ENCODE peak calls at places on chromosomes 4 and X, in five cellular contexts. One of them, this sample, is unnamed.

GRCh38 chrX:13167444-13168207 is 123.2 kb upstream of the FAM9C start:
- DNase-seq in dorsolateral prefrontal cortex: no peak
- DNase-seq in upper lobe of right lung: no peak
- DNase-seq in CD4-positive, alpha-beta T cell: no peak
- DNase-seq in brain microvascular endothelial cell: no peak
- DNase-seq in this sample: no peak

GRCh38 chr4:48341776-48342558 is 638 bp downstream of the SLAIN2 start:
- DNase-seq in upper lobe of right lung: peak
- DNase-seq in brain microvascular endothelial cell: no peak
- DNase-seq in dorsolateral prefrontal cortex: peak
- DNase-seq in CD4-positive, alpha-beta T cell: peak
- DNase-seq in this sample: no peak

GRCh38 chr4:76639292-76639691 is 204.3 kb downstream of the SHROOM3 start:
- DNase-seq in brain microvascular endothelial cell: no peak
- DNase-seq in CD4-positive, alpha-beta T cell: no peak
- DNase-seq in upper lobe of right lung: no peak
- DNase-seq in dorsolateral prefrontal cortex: no peak
- DNase-seq in this sample: no peak

GRCh38 chr4:163558539-163559044 is 64.1 kb downstream of the TMA16 start:
- DNase-seq in CD4-positive, alpha-beta T cell: no peak
- DNase-seq in dorsolateral prefrontal cortex: no peak
- DNase-seq in brain microvascular endothelial cell: no peak
- DNase-seq in upper lobe of right lung: peak
- DNase-seq in this sample: no peak

GRCh38 chrX:66163849-66164401 is at the start of gene HEPH:
- DNase-seq in dorsolateral prefrontal cortex: no peak
- DNase-seq in CD4-positive, alpha-beta T cell: no peak
- DNase-seq in upper lobe of right lung: no peak
- DNase-seq in brain microvascular endothelial cell: no peak
- DNase-seq in this sample: no peak

GRCh38 chr4:15738877-15739276 is 36.0 kb downstream of the BST1 start:
- DNase-seq in upper lobe of right lung: no peak
- DNase-seq in CD4-positive, alpha-beta T cell: no peak
- DNase-seq in brain microvascular endothelial cell: no peak
- DNase-seq in dorsolateral prefrontal cortex: no peak
- DNase-seq in this sample: no peak

GRCh38 chr4:55675196-55675793 is 39.2 kb upstream of the NMU start:
- DNase-seq in CD4-positive, alpha-beta T cell: no peak
- DNase-seq in dorsolateral prefrontal cortex: no peak
- DNase-seq in upper lobe of right lung: no peak
- DNase-seq in brain microvascular endothelial cell: no peak
- DNase-seq in this sample: no peak

GRCh38 chr4:146520894-146521542 is 722 bp downstream of the SLC10A7 start:
- DNase-seq in upper lobe of right lung: no peak
- DNase-seq in brain microvascular endothelial cell: peak
- DNase-seq in CD4-positive, alpha-beta T cell: no peak
- DNase-seq in dorsolateral prefrontal cortex: no peak
- DNase-seq in this sample: no peak

GRCh38 chr4:176333076-176333475 is 13.3 kb downstream of the SPCS3 start:
- DNase-seq in upper lobe of right lung: no peak
- DNase-seq in brain microvascular endothelial cell: no peak
- DNase-seq in dorsolateral prefrontal cortex: no peak
- DNase-seq in CD4-positive, alpha-beta T cell: no peak
- DNase-seq in this sample: no peak

GRCh38 chr4:165909947-165910346 is 36.9 kb downstream of the TLL1 start:
- DNase-seq in CD4-positive, alpha-beta T cell: no peak
- DNase-seq in brain microvascular endothelial cell: no peak
- DNase-seq in dorsolateral prefrontal cortex: no peak
- DNase-seq in upper lobe of right lung: no peak
- DNase-seq in this sample: no peak

GRCh38 chr4:475962-476361 is 23.0 kb downstream of the ZNF721 start:
- DNase-seq in dorsolateral prefrontal cortex: no peak
- DNase-seq in upper lobe of right lung: no peak
- DNase-seq in brain microvascular endothelial cell: no peak
- DNase-seq in CD4-positive, alpha-beta T cell: no peak
- DNase-seq in this sample: no peak

GRCh38 chr4:142121448-142121847 is 485.1 kb downstream of the IL15 start:
- DNase-seq in dorsolateral prefrontal cortex: no peak
- DNase-seq in upper lobe of right lung: no peak
- DNase-seq in CD4-positive, alpha-beta T cell: no peak
- DNase-seq in brain microvascular endothelial cell: no peak
- DNase-seq in this sample: no peak

GRCh38 chr4:69523385-69524132 is 27.9 kb upstream of the UGT2B4 start:
- DNase-seq in dorsolateral prefrontal cortex: no peak
- DNase-seq in CD4-positive, alpha-beta T cell: no peak
- DNase-seq in upper lobe of right lung: no peak
- DNase-seq in brain microvascular endothelial cell: no peak
- DNase-seq in this sample: no peak

GRCh38 chr4:8534129-8534528 is 46.1 kb upstream of the GPR78 start:
- DNase-seq in upper lobe of right lung: no peak
- DNase-seq in dorsolateral prefrontal cortex: no peak
- DNase-seq in brain microvascular endothelial cell: peak
- DNase-seq in CD4-positive, alpha-beta T cell: no peak
- DNase-seq in this sample: peak

GRCh38 chrX:40318796-40319195 is 221.0 kb upstream of the BCOR start:
- DNase-seq in upper lobe of right lung: no peak
- DNase-seq in CD4-positive, alpha-beta T cell: no peak
- DNase-seq in brain microvascular endothelial cell: no peak
- DNase-seq in dorsolateral prefrontal cortex: no peak
- DNase-seq in this sample: no peak

GRCh38 chr4:126738527-126738923 is 894.2 kb upstream of the INTU start:
- DNase-seq in dorsolateral prefrontal cortex: no peak
- DNase-seq in upper lobe of right lung: no peak
- DNase-seq in brain microvascular endothelial cell: no peak
- DNase-seq in CD4-positive, alpha-beta T cell: no peak
- DNase-seq in this sample: no peak

GRCh38 chr4:54433686-54434085 is 204.6 kb downstream of the PDGFRA start:
- DNase-seq in CD4-positive, alpha-beta T cell: no peak
- DNase-seq in upper lobe of right lung: no peak
- DNase-seq in brain microvascular endothelial cell: peak
- DNase-seq in dorsolateral prefrontal cortex: no peak
- DNase-seq in this sample: peak

GRCh38 chr4:82823062-82823461 is 24.5 kb upstream of the SCD5 start:
- DNase-seq in upper lobe of right lung: no peak
- DNase-seq in brain microvascular endothelial cell: peak
- DNase-seq in dorsolateral prefrontal cortex: no peak
- DNase-seq in CD4-positive, alpha-beta T cell: no peak
- DNase-seq in this sample: no peak

GRCh38 chr4:151227731-151228130 is 49.2 kb upstream of the PRSS48 start:
- DNase-seq in dorsolateral prefrontal cortex: peak
- DNase-seq in brain microvascular endothelial cell: peak
- DNase-seq in upper lobe of right lung: no peak
- DNase-seq in CD4-positive, alpha-beta T cell: no peak
- DNase-seq in this sample: no peak

GRCh38 chrX:37998586-37999267 is 7.6 kb upstream of the SYTL5 start:
- DNase-seq in dorsolateral prefrontal cortex: no peak
- DNase-seq in CD4-positive, alpha-beta T cell: no peak
- DNase-seq in brain microvascular endothelial cell: peak
- DNase-seq in upper lobe of right lung: no peak
- DNase-seq in this sample: no peak

GRCh38 chr4:818106-818921 is 7.6 kb downstream of the CPLX1 start:
- DNase-seq in dorsolateral prefrontal cortex: peak
- DNase-seq in brain microvascular endothelial cell: no peak
- DNase-seq in CD4-positive, alpha-beta T cell: no peak
- DNase-seq in upper lobe of right lung: peak
- DNase-seq in this sample: no peak

GRCh38 chr4:165158762-165159161 is 46.1 kb upstream of the TMEM192 start:
- DNase-seq in upper lobe of right lung: no peak
- DNase-seq in brain microvascular endothelial cell: no peak
- DNase-seq in CD4-positive, alpha-beta T cell: no peak
- DNase-seq in dorsolateral prefrontal cortex: no peak
- DNase-seq in this sample: no peak

GRCh38 chrX:124504106-124504983 is 158.0 kb downstream of the SH2D1A start:
- DNase-seq in brain microvascular endothelial cell: no peak
- DNase-seq in CD4-positive, alpha-beta T cell: no peak
- DNase-seq in upper lobe of right lung: no peak
- DNase-seq in dorsolateral prefrontal cortex: no peak
- DNase-seq in this sample: no peak

GRCh38 chrX:40039887-40040286 is 57.9 kb downstream of the BCOR start:
- DNase-seq in upper lobe of right lung: no peak
- DNase-seq in CD4-positive, alpha-beta T cell: no peak
- DNase-seq in brain microvascular endothelial cell: no peak
- DNase-seq in dorsolateral prefrontal cortex: no peak
- DNase-seq in this sample: no peak

GRCh38 chr4:161767116-161767515 is 396.7 kb downstream of the FSTL5 start:
- DNase-seq in upper lobe of right lung: no peak
- DNase-seq in brain microvascular endothelial cell: peak
- DNase-seq in CD4-positive, alpha-beta T cell: no peak
- DNase-seq in dorsolateral prefrontal cortex: no peak
- DNase-seq in this sample: no peak

GRCh38 chr4:35087216-35087615 is 1157.1 kb downstream of the ARAP2 start:
- DNase-seq in dorsolateral prefrontal cortex: no peak
- DNase-seq in CD4-positive, alpha-beta T cell: no peak
- DNase-seq in brain microvascular endothelial cell: no peak
- DNase-seq in upper lobe of right lung: no peak
- DNase-seq in this sample: no peak

GRCh38 chr4:114659386-114660008 is 60.9 kb downstream of the UGT8 start:
- DNase-seq in CD4-positive, alpha-beta T cell: no peak
- DNase-seq in upper lobe of right lung: peak
- DNase-seq in dorsolateral prefrontal cortex: peak
- DNase-seq in brain microvascular endothelial cell: peak
- DNase-seq in this sample: peak

GRCh38 chr4:137677851-137678250 is 145.6 kb upstream of the PCDH18 start:
- DNase-seq in dorsolateral prefrontal cortex: no peak
- DNase-seq in CD4-positive, alpha-beta T cell: no peak
- DNase-seq in brain microvascular endothelial cell: no peak
- DNase-seq in upper lobe of right lung: no peak
- DNase-seq in this sample: no peak

GRCh38 chr4:7597281-7597680 is 162.6 kb upstream of the PSAPL1 start:
- DNase-seq in dorsolateral prefrontal cortex: no peak
- DNase-seq in CD4-positive, alpha-beta T cell: no peak
- DNase-seq in upper lobe of right lung: no peak
- DNase-seq in brain microvascular endothelial cell: no peak
- DNase-seq in this sample: no peak

GRCh38 chr4:80336582-80336981 is 1.1 kb downstream of the CFAP299 start:
- DNase-seq in CD4-positive, alpha-beta T cell: no peak
- DNase-seq in upper lobe of right lung: peak
- DNase-seq in brain microvascular endothelial cell: peak
- DNase-seq in dorsolateral prefrontal cortex: no peak
- DNase-seq in this sample: no peak

GRCh38 chrX:47360423-47361179 is 9.8 kb upstream of the ZNF157 start:
- DNase-seq in brain microvascular endothelial cell: no peak
- DNase-seq in upper lobe of right lung: no peak
- DNase-seq in CD4-positive, alpha-beta T cell: no peak
- DNase-seq in dorsolateral prefrontal cortex: no peak
- DNase-seq in this sample: no peak

GRCh38 chrX:47366051-47366722 is 4.2 kb upstream of the ZNF157 start:
- DNase-seq in CD4-positive, alpha-beta T cell: peak
- DNase-seq in dorsolateral prefrontal cortex: peak
- DNase-seq in brain microvascular endothelial cell: peak
- DNase-seq in upper lobe of right lung: peak
- DNase-seq in this sample: peak

GRCh38 chrX:47358387-47359065 is 11.9 kb upstream of the ZNF157 start:
- DNase-seq in dorsolateral prefrontal cortex: no peak
- DNase-seq in brain microvascular endothelial cell: no peak
- DNase-seq in CD4-positive, alpha-beta T cell: no peak
- DNase-seq in upper lobe of right lung: no peak
- DNase-seq in this sample: no peak

GRCh38 chrX:47361538-47362511 is 8.6 kb upstream of the ZNF157 start:
- DNase-seq in dorsolateral prefrontal cortex: peak
- DNase-seq in upper lobe of right lung: peak
- DNase-seq in brain microvascular endothelial cell: peak
- DNase-seq in CD4-positive, alpha-beta T cell: no peak
- DNase-seq in this sample: peak
- H3K27ac ChIP-seq in dorsolateral prefrontal cortex: peak
- H3K27ac ChIP-seq in upper lobe of right lung: peak
- H3K27ac ChIP-seq in brain microvascular endothelial cell: peak
- H3K27ac ChIP-seq in CD4-positive, alpha-beta T cell: no peak
- H3K27ac ChIP-seq in this sample: no peak

GRCh38 chr4:153224474-153224873 is 20.2 kb downstream of the TRIM2 start:
- DNase-seq in upper lobe of right lung: no peak
- DNase-seq in brain microvascular endothelial cell: no peak
- DNase-seq in CD4-positive, alpha-beta T cell: no peak
- DNase-seq in dorsolateral prefrontal cortex: no peak
- DNase-seq in this sample: no peak

GRCh38 chr4:153222162-153222789 is 18.0 kb downstream of the TRIM2 start:
- DNase-seq in upper lobe of right lung: no peak
- DNase-seq in dorsolateral prefrontal cortex: peak
- DNase-seq in brain microvascular endothelial cell: peak
- DNase-seq in CD4-positive, alpha-beta T cell: no peak
- DNase-seq in this sample: no peak

GRCh38 chr4:153222790-153223417 is 18.7 kb downstream of the TRIM2 start:
- DNase-seq in dorsolateral prefrontal cortex: peak
- DNase-seq in CD4-positive, alpha-beta T cell: no peak
- DNase-seq in upper lobe of right lung: peak
- DNase-seq in brain microvascular endothelial cell: no peak
- DNase-seq in this sample: no peak

GRCh38 chr4:153223935-153224334 is 19.7 kb downstream of the TRIM2 start:
- DNase-seq in dorsolateral prefrontal cortex: no peak
- DNase-seq in brain microvascular endothelial cell: no peak
- DNase-seq in CD4-positive, alpha-beta T cell: no peak
- DNase-seq in upper lobe of right lung: no peak
- DNase-seq in this sample: no peak

GRCh38 chr4:153223418-153223792 is 19.2 kb downstream of the TRIM2 start:
- DNase-seq in CD4-positive, alpha-beta T cell: no peak
- DNase-seq in upper lobe of right lung: no peak
- DNase-seq in dorsolateral prefrontal cortex: no peak
- DNase-seq in brain microvascular endothelial cell: no peak
- DNase-seq in this sample: no peak
- H3K27ac ChIP-seq in CD4-positive, alpha-beta T cell: no peak
- H3K27ac ChIP-seq in upper lobe of right lung: peak
- H3K27ac ChIP-seq in dorsolateral prefrontal cortex: peak
- H3K27ac ChIP-seq in brain microvascular endothelial cell: peak
- H3K27ac ChIP-seq in this sample: no peak

DNA sequence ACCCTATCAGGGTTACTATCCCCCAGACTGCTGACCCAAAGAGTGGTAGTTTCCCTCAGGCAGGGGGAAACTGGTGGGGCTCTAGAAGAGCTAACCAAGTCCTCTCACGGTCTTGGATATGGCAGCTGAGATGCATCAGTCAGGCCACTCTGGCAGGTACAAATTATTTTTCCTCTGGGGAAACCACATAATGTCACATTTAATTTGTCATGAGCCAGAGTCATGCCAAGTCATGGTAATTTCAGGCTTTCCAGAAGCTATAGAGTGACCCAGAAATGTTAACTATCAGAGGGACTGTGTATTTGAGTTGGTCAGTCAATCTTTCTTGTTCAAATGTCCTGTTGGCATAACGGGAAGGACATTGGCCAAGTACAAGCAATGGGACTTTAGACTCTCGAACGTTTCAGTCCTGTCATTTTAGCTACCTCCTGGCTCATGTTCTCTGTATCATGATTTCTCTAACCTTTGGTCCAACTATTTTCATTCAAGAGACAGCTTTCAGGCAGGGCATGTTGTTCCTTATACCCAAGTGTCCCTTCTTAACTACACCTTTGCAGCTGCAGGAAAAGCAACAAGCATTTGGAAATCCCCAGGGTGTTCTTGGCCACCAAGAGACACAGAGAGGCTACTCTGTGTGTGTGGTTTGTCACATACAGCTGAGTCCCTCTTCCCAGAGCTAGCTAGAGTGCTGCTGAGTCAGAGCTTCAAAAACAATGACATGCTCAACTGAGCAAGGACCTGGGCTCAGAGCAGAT is 142.5 kb downstream of the EGF start:
- DNase-seq in CD4-positive, alpha-beta T cell: no peak
- DNase-seq in upper lobe of right lung: no peak
- DNase-seq in brain microvascular endothelial cell: peak
- DNase-seq in dorsolateral prefrontal cortex: no peak
- DNase-seq in this sample: no peak
- H3K27ac ChIP-seq in CD4-positive, alpha-beta T cell: no peak
- H3K27ac ChIP-seq in upper lobe of right lung: no peak
- H3K27ac ChIP-seq in brain microvascular endothelial cell: no peak
- H3K27ac ChIP-seq in dorsolateral prefrontal cortex: peak
- H3K27ac ChIP-seq in this sample: no peak

GRCh38 chr4:139189417-139189749 is 12.4 kb upstream of the ELF2 start:
- DNase-seq in dorsolateral prefrontal cortex: no peak
- DNase-seq in upper lobe of right lung: no peak
- DNase-seq in brain microvascular endothelial cell: no peak
- DNase-seq in CD4-positive, alpha-beta T cell: no peak
- DNase-seq in this sample: no peak
- H3K27ac ChIP-seq in dorsolateral prefrontal cortex: no peak
- H3K27ac ChIP-seq in upper lobe of right lung: no peak
- H3K27ac ChIP-seq in brain microvascular endothelial cell: no peak
- H3K27ac ChIP-seq in CD4-positive, alpha-beta T cell: no peak
- H3K27ac ChIP-seq in this sample: no peak

This sample was measured in iPS DF 6.9.